ENCODE peak calls at places on chromosomes 6 and 20, in ten cellular contexts. D is uterus, X is astrocyte of the spinal cord, B is IMR-90, H is mucosa of descending colon, S is GM23338, O is lower lobe of right lung, K is fibroblast of villous mesenchyme, U is foreskin fibroblast, J is astrocyte of the cerebellum. F is an unnamed sample.
A peak's percentile ranks its signal among the peaks of the same experiment; 100 is the strongest.

GRCh38 chr20:51560550-51561307 is 18.2 kb upstream of the NFATC2 start:
- DNase-seq in O (no peak), D (no peak), X (no peak), J (no peak), K (no peak), B (peak; percentile 19), H (no peak), U (peak; percentile 20), S (no peak), F (no peak)

GRCh38 chr6:61809004-61809595 is 476.9 kb downstream of the KHDRBS2 start:
- DNase-seq in K (peak; percentile 3), S (peak; percentile 60), D (no peak), U (peak; percentile 5), H (no peak), O (no peak), J (no peak), X (no peak), B (no peak), F (no peak)

GRCh38 chr20:63116412-63117106 is 99.4 kb downstream of the YTHDF1 start:
- DNase-seq in X (peak; percentile 7), D (no peak), O (peak; percentile 46), K (peak; percentile 22), J (no peak), U (peak; percentile 62), B (peak; percentile 8), H (peak; percentile 31), S (peak; percentile 80), F (no peak)

GRCh38 chr6:158460602-158461092 is 99.2 kb upstream of the TMEM181 start:
- DNase-seq in D (no peak), H (no peak), B (peak; percentile 86), J (peak; percentile 51), O (no peak), S (no peak), K (peak; percentile 70), X (peak; percentile 67), U (peak; percentile 78), F (no peak)

GRCh38 chr6:100549406-100550167 is 84.9 kb upstream of the SIM1 start:
- DNase-seq in D (no peak), S (no peak), X (peak; percentile 61), O (no peak), H (no peak), J (peak; percentile 54), K (peak; percentile 65), U (peak; percentile 61), B (peak; percentile 87), F (peak; percentile 39)

GRCh38 chr6:131519670-131520436 is 53.2 kb upstream of the ARG1 start:
- DNase-seq in K (peak; percentile 50), D (no peak), B (peak; percentile 45), H (no peak), J (peak; percentile 15), X (peak; percentile 37), S (peak; percentile 83), U (peak; percentile 64), O (no peak), F (no peak)

GRCh38 chr6:38779310-38780062 is 64.4 kb downstream of the DNAH8 start:
- DNase-seq in U (no peak), S (no peak), H (no peak), D (no peak), K (no peak), B (no peak), X (no peak), O (no peak), J (no peak), F (no peak)

GRCh38 chr20:17860306-17861197 is 108.0 kb downstream of the SNX5 start:
- DNase-seq in S (no peak), J (no peak), U (no peak), K (no peak), H (no peak), D (no peak), B (no peak), X (no peak), O (no peak), F (no peak)

GRCh38 chr6:12263403-12263802 is 26.8 kb upstream of the EDN1 start:
- DNase-seq in O (no peak), B (no peak), K (no peak), U (no peak), S (no peak), J (no peak), X (no peak), H (no peak), D (no peak), F (no peak)

GRCh38 chr6:158972241-158973233 is 27.5 kb downstream of the RSPH3 start:
- DNase-seq in S (peak; percentile 72), D (no peak), X (peak; percentile 70), K (peak; percentile 75), B (peak; percentile 69), O (no peak), U (peak; percentile 69), H (no peak), J (peak; percentile 39), F (peak; percentile 11)

GRCh38 chr6:150981095-150981494 is 115.6 kb downstream of the MTHFD1L start:
- DNase-seq in J (no peak), D (no peak), X (peak; percentile 28), B (no peak), K (no peak), H (no peak), O (no peak), S (no peak), U (no peak), F (no peak)

GRCh38 chr6:38460216-38460615 is 179.5 kb downstream of the BTBD9 start:
- DNase-seq in O (no peak), D (no peak), J (peak; percentile 85), S (no peak), H (no peak), B (peak; percentile 45), U (peak; percentile 45), K (peak; percentile 78), X (peak; percentile 84), F (peak; percentile 30)

GRCh38 chr20:64111841-64112641 is 4.7 kb upstream of the NPBWR2 start:
- DNase-seq in K (no peak), H (no peak), B (no peak), U (no peak), X (no peak), D (no peak), O (peak; percentile 37), S (peak; percentile 3), J (no peak), F (no peak)

GRCh38 chr20:11995750-11996567 is 78.3 kb downstream of the BTBD3 start:
- DNase-seq in B (peak; percentile 1), O (no peak), U (no peak), D (no peak), X (peak; percentile 49), J (no peak), H (no peak), S (no peak), K (no peak), F (no peak)

GRCh38 chr6:12017263-12017662 is 5.2 kb downstream of the HIVEP1 start:
- DNase-seq in H (no peak), K (no peak), O (no peak), S (no peak), X (no peak), B (no peak), U (no peak), D (no peak), J (no peak), F (no peak)

GRCh38 chr6:79737172-79737571 is 106.0 kb downstream of the SH3BGRL2 start:
- DNase-seq in H (no peak), U (peak; percentile 22), K (no peak), O (no peak), S (no peak), D (no peak), B (peak; percentile 1), J (no peak), X (peak; percentile 15), F (no peak)

GRCh38 chr6:6007311-6008113 is 787 bp upstream of the NRN1 start:
- DNase-seq in O (no peak), X (no peak), S (peak; percentile 82), J (no peak), K (no peak), D (no peak), B (no peak), H (peak; percentile 39), U (no peak), F (no peak)

DNA sequence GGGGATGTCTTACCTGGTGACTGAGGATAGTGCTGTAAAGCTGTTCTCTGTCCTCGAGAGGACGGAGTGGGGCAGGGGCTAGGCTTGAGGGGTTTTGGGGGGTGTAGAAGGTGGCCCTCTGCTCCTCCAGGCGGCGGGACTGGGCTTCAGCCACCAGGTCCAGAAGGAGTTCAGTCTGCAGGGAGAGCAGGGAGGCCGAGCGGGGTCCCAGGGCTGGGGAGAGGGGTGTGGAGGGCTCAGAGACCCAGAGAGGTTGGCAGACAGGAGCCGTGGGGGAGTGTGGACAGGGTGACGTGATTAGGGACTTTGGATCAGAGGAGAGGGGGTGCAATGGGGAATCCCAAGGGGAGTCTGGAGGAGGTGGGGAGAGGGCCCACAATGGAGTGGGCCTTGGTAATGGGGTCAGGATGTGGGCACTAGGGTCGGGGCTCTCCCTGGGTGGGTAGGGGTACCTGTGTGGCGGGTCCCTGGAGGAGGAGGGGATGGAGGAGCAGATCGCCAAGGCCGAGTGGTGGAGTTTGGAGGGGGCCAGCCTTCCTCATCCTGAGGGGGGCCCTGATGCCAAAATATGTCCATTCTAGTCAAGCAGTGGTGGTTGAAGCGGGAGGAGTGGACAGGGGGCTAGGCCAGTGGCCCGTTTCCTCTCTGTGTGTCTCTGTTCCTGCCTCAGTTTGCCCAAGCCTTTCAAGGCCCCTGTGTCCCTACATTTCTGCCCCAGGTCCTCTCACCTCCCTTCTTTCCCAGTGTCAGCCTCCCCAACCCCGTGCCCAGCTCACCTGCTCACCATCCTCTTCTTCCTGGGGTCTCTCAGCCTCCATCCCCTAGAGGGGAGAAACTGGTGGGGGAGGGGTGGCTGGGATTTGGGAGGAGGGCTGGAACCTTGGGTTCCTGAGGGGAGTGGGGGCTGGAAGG is 491 bp downstream of the GPSM3 start:
- DNase-seq in D (no peak), B (no peak), O (no peak), H (peak; percentile 71), K (no peak), S (no peak), X (no peak), J (no peak), U (no peak), F (no peak)
- H3K4me3 ChIP-seq in D (no peak overlapping the region), B (no peak overlapping the region), O (peak overlapping the region; percentile 76), H (no peak overlapping the region), K (peak overlapping the region; percentile 48), S (peak overlapping the region; percentile 43), X (no peak overlapping the region), J (no peak overlapping the region), U (no peak overlapping the region), F (peak overlapping the region; percentile 10)

GRCh38 chr6:142355481-142356174 is 53.8 kb downstream of the ADGRG6 start:
- DNase-seq in S (no peak), J (no peak), X (no peak), O (no peak), H (no peak), D (no peak), K (no peak), U (no peak), B (no peak), F (no peak)
- TF ChIP-seq CTCF in S (no peak), J (no peak), X (no peak), O (no peak), H (no peak), D (no peak), K (no peak), U (no peak), B (no peak), F (no peak)

GRCh38 chr6:42441661-42442081 is 10.1 kb downstream of the TRERF1 start:
- DNase-seq in H (no peak), J (no peak), S (peak; percentile 89), U (peak; percentile 45), B (peak; percentile 35), O (no peak), X (no peak), K (peak; percentile 26), D (no peak), F (no peak)
- H3K4me3 ChIP-seq in H (no peak overlapping the region), J (no peak overlapping the region), S (peak overlapping the region; percentile 45), U (peak overlapping the region; percentile 36), B (no peak overlapping the region), O (no peak overlapping the region), X (no peak overlapping the region), K (no peak overlapping the region), D (no peak overlapping the region), F (no peak overlapping the region)

GRCh38 chr20:55058938-55059337 is 583.5 kb downstream of the DOK5 start:
- DNase-seq in H (no peak), O (no peak), K (no peak), S (no peak), B (no peak), D (no peak), X (no peak), J (no peak), U (no peak), F (no peak)
- TF ChIP-seq CTCF in H (no peak), O (no peak), K (no peak), S (no peak), B (no peak), D (no peak), X (no peak), J (no peak), U (no peak), F (no peak)